ENCODE peak calls at places on chromosomes 16 and 17, in six cellular contexts. W is AG04450, U is lung, J is left lung, G is colonic mucosa, H is progenitor cell of endocrine pancreas. E is an unnamed sample.

GRCh38 chr17:82860606-82861392 is 21.0 kb upstream of the ZNF750 start:
- DNase-seq in W (no peak), U (no peak), J (peak; percentile 67), G (no peak), H (no peak), E (no peak)

GRCh38 chr16:87828071-87828971 is 41.0 kb downstream of the SLC7A5 start:
- DNase-seq in W (no peak), U (no peak), J (peak; percentile 58), G (no peak), H (no peak), E (no peak)

GRCh38 chr17:55462711-55463110 is 41.1 kb upstream of the MMD start:
- DNase-seq in W (no peak), U (no peak), J (no peak), G (no peak), H (no peak), E (no peak)

GRCh38 chr16:57533618-57534336 is 2.6 kb downstream of the CCDC102A start:
- DNase-seq in W (no peak), U (no peak), J (peak; percentile 66), G (peak; percentile 38), H (no peak), E (no peak)

GRCh38 chr16:63735456-63735855 is 1386.4 kb downstream of the CDH11 start:
- DNase-seq in W (no peak), U (no peak), J (no peak), G (no peak), H (no peak), E (no peak)

GRCh38 chr16:81442220-81442908 is 2.2 kb upstream of the CMIP start:
- DNase-seq in W (no peak), U (no peak), J (no peak), G (no peak), H (no peak), E (no peak)

GRCh38 chr16:59913666-59914065 is 1179.5 kb upstream of the GOT2 start:
- DNase-seq in W (no peak), U (no peak), J (no peak), G (no peak), H (no peak), E (no peak)

GRCh38 chr16:46947900-46948547 is 25.4 kb downstream of the DNAJA2 start:
- DNase-seq in W (no peak), U (no peak), J (no peak), G (no peak), H (no peak), E (no peak)

GRCh38 chr16:71834291-71834690 is 11.5 kb upstream of the ATXN1L start:
- DNase-seq in W (no peak), U (no peak), J (no peak), G (no peak), H (no peak), E (no peak)

GRCh38 chr16:59593256-59593655 is 859.1 kb upstream of the GOT2 start:
- DNase-seq in W (peak; percentile 36), U (no peak), J (no peak), G (no peak), H (no peak), E (no peak)

GRCh38 chr17:45640141-45640850 is 143.8 kb upstream of the CRHR1 start:
- DNase-seq in W (peak; percentile 43), U (peak; percentile 75), J (no peak), G (peak; percentile 62), H (peak; percentile 78), E (peak; percentile 91)

GRCh38 chr17:58344047-58344790 is 7.8 kb downstream of the SUPT4H1 start:
- DNase-seq in W (no peak), U (no peak), J (no peak), G (no peak), H (no peak), E (no peak)

GRCh38 chr17:50514936-50515702 is 6.9 kb downstream of the MYCBPAP start:
- DNase-seq in W (no peak), U (no peak), J (peak; percentile 42), G (no peak), H (no peak), E (no peak)

GRCh38 chr16:12219992-12220391 is 243.5 kb downstream of the SNX29 start:
- DNase-seq in W (no peak), U (no peak), J (no peak), G (no peak), H (no peak), E (no peak)

GRCh38 chr17:3890082-3890892 is 2.6 kb downstream of the CAMKK1 start:
- DNase-seq in W (peak; percentile 37), U (peak; percentile 60), J (peak; percentile 89), G (peak; percentile 72), H (no peak), E (peak; percentile 48)

GRCh38 chr17:33493566-33493965 is 200.5 kb upstream of the ASIC2 start:
- DNase-seq in W (no peak), U (no peak), J (no peak), G (no peak), H (no peak), E (no peak)

GRCh38 chr16:89918453-89919347 is at the start of gene MC1R:
- DNase-seq in W (no peak), U (no peak), J (peak; percentile 75), G (no peak), H (peak; percentile 51), E (peak; percentile 72)

GRCh38 chr17:4162775-4163498 is 19.9 kb downstream of the CYB5D2 start:
- DNase-seq in W (no peak), U (no peak), J (no peak), G (no peak), H (no peak), E (no peak)

GRCh38 chr16:64153718-64154117 is 968.1 kb downstream of the CDH11 start:
- DNase-seq in W (no peak), U (no peak), J (no peak), G (no peak), H (no peak), E (no peak)

GRCh38 chr16:29022196-29022595 is 37.3 kb downstream of the LAT start:
- DNase-seq in W (no peak), U (no peak), J (no peak), G (no peak), H (no peak), E (no peak)

GRCh38 chr17:43719578-43719977 is 39.0 kb downstream of the SOST start:
- DNase-seq in W (no peak), U (no peak), J (no peak), G (no peak), H (no peak), E (no peak)

GRCh38 chr17:41629826-41630670 is 5.7 kb upstream of the KRT17 start:
- DNase-seq in W (no peak), U (no peak), J (no peak), G (no peak), H (no peak), E (no peak)

GRCh38 chr17:42378597-42379594 is 9.3 kb downstream of the STAT3 start:
- DNase-seq in W (no peak), U (no peak), J (no peak), G (no peak), H (no peak), E (no peak)

GRCh38 chr17:27247071-27247957 is 46.6 kb upstream of the WSB1 start:
- DNase-seq in W (peak; percentile 43), U (peak; percentile 76), J (no peak), G (peak; percentile 83), H (no peak), E (no peak)

GRCh38 chr16:81723098-81723723 is 55.9 kb upstream of the PLCG2 start:
- DNase-seq in W (no peak), U (no peak), J (no peak), G (peak; percentile 72), H (no peak), E (no peak)

DNA sequence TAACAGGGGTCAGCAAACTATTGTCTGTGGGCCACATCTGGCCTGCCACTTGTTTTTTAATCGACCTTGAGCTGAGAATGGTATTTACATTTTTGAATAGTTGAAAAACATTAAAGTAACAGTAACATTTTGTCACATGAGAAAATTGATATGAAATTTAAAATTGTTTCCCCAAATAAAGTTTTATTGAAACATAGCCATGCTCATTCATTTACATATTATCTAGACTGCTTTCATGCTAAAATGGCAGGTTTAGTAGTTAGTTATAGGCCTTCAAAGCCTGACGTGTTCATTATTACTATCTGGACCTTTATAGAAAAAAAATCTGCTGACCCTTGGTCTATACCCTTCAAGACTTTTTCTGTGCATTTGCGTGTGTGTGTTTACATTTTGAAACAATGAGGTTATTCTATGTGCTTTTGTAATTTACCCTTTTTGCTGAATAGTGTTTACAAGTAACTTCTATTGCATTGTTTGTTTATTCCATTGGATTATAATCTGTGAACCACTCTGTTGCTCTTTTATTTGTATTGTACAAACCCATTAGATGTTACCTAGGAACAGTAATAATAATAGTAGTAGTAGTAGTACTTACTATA is 37.1 kb downstream of the FTO start:
- DNase-seq in W (no peak), U (no peak), J (no peak), G (no peak), H (no peak), E (no peak)
- TF ChIP-seq CTCF in W (no peak), U (no peak), J (no peak), G (no peak), H (no peak), E (no peak)

GRCh38 chr17:38967290-38967738 is at the start of gene FBXO47:
- DNase-seq in W (peak; percentile 51), U (peak; percentile 93), J (peak; percentile 95), G (peak; percentile 89), H (peak; percentile 51), E (peak; percentile 88)
- TF ChIP-seq CTCF in W (peak; percentile 6), U (no peak), J (no peak), G (no peak), H (no peak), E (no peak)

GRCh38 chr17:63437287-63438091 is 8.6 kb downstream of the CYB561 start:
- DNase-seq in W (no peak), U (no peak), J (peak; percentile 70), G (no peak), H (no peak), E (no peak)

GRCh38 chr17:63436523-63437110 is 9.5 kb downstream of the CYB561 start:
- DNase-seq in W (no peak), U (no peak), J (peak; percentile 70), G (no peak), H (no peak), E (no peak)

GRCh38 chr17:63433746-63434591 is 12.1 kb downstream of the CYB561 start:
- DNase-seq in W (peak; percentile 82), U (peak; percentile 52), J (peak; percentile 83), G (peak; percentile 57), H (no peak), E (no peak)

GRCh38 chr17:63435681-63436522 is 10.2 kb downstream of the CYB561 start:
- DNase-seq in W (no peak), U (no peak), J (peak; percentile 76), G (peak; percentile 58), H (no peak), E (no peak)

DNA sequence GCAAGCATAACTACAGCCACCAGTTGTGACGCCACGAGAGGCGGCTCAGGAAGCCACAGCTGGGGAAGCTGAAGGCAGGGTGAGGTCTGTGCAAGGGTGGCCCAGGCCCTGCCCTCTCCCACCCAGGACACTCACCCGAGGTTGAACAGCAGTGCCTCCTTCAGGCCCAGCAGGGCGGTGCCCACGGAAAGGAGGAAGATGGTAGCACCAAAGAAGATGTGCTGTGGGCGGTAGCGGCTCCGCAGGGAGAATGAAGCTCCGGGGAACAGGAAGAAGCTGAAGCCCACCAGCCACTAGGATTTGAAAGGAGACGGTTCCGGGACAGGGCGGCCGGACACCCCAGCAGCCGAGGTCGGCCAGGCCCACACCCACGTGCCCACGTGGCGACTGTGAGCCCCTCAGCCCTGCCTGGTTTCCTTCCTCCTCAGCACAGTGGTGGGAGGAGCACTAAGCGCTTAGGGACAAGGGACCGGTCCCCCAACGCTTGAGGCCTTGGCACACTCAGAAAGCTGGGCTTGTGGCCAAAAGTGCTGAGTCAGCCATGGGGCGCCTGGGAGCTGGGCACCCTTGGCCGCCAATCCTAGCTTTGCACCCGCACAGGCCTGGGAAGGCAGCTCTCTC is 11.0 kb downstream of the CYB561 start:
- DNase-seq in W (no peak), U (peak; percentile 89), J (peak; percentile 92), G (peak; percentile 88), H (no peak), E (no peak)
- TF ChIP-seq CTCF in W (peak; percentile 4), U (no peak), J (no peak), G (no peak), H (peak; percentile 9), E (peak; percentile 35)

GRCh38 chr16:4694664-4695451 is 1.5 kb downstream of the NUDT16L1 start:
- DNase-seq in W (no peak), U (no peak), J (no peak), G (no peak), H (no peak), E (no peak)
- TF ChIP-seq CTCF in W (no peak), U (no peak), J (no peak), G (no peak), H (no peak), E (no peak)